ENCODE peak calls at places on chromosomes 12 and 14, in four cellular contexts. W, T, A and B are unnamed samples.

GRCh38 chr12:90058721-90059120 is 350.1 kb upstream of the ATP2B1 start:
- DNase-seq in T (no peak), W (no peak), A (no peak), B (no peak)

GRCh38 chr14:103542545-103543088 is 13.6 kb downstream of the TRMT61A start:
- DNase-seq in T (no peak), A (peak), W (no peak), B (no peak)

GRCh38 chr12:59839514-59839913 is 243.7 kb downstream of the SLC16A7 start:
- DNase-seq in W (no peak), T (no peak), A (no peak), B (no peak)

GRCh38 chr12:122374707-122375106 is 47.8 kb downstream of the CLIP1 start:
- DNase-seq in T (no peak), A (no peak), W (no peak), B (no peak)

GRCh38 chr12:103205906-103206305 is 248.4 kb downstream of the ASCL1 start:
- DNase-seq in T (no peak), W (no peak), A (no peak), B (no peak)

GRCh38 chr12:28780096-28780495 is 369.0 kb upstream of the FAR2 start:
- DNase-seq in W (no peak), A (no peak), T (no peak), B (no peak)

GRCh38 chr12:79691299-79692248 is 810 bp upstream of the PAWR start:
- DNase-seq in A (no peak), T (peak), W (no peak), B (no peak)

GRCh38 chr12:51362307-51362706 is 15.8 kb upstream of the CELA1 start:
- DNase-seq in A (no peak), W (no peak), T (no peak), B (no peak)

GRCh38 chr14:82724296-82724695 is 1190.6 kb upstream of the SEL1L start:
- DNase-seq in W (no peak), A (no peak), T (no peak), B (no peak)

GRCh38 chr12:5485471-5485870 is 53.6 kb downstream of the NTF3 start:
- DNase-seq in A (no peak), W (no peak), T (no peak), B (no peak)

GRCh38 chr12:88305491-88305890 is 163.4 kb downstream of the TMTC3 start:
- DNase-seq in A (no peak), W (no peak), T (no peak), B (no peak)

GRCh38 chr12:51028811-51029146 is 2.6 kb upstream of the SLC11A2 start:
- DNase-seq in A (peak), W (no peak), T (no peak), B (no peak)

GRCh38 chr14:93525691-93526451 is 95.1 kb downstream of the UNC79 start:
- DNase-seq in W (no peak), A (no peak), T (no peak), B (no peak)

GRCh38 chr12:16526693-16527092 is 79.3 kb downstream of the LMO3 start:
- DNase-seq in W (no peak), T (no peak), A (no peak), B (no peak)

GRCh38 chr12:94644622-94645021 is 5.7 kb downstream of the TMCC3 start:
- DNase-seq in A (no peak), W (no peak), T (no peak), B (no peak)

GRCh38 chr14:61434315-61434714 is 112.9 kb downstream of the PRKCH start:
- DNase-seq in A (no peak), T (no peak), W (no peak), B (no peak)

GRCh38 chr12:39103552-39104165 is 198.3 kb upstream of the CPNE8 start:
- DNase-seq in A (peak), W (peak), T (peak), B (peak)

GRCh38 chr14:97180304-97181200 is 383.4 kb downstream of the VRK1 start:
- DNase-seq in W (no peak), A (peak), T (no peak), B (no peak)

GRCh38 chr14:100132903-100133510 is 26.4 kb downstream of the DEGS2 start:
- DNase-seq in T (no peak), W (no peak), A (no peak), B (no peak)

GRCh38 chr12:34595749-34596733 is 573.7 kb downstream of the ALG10 start:
- DNase-seq in A (no peak), W (no peak), T (no peak), B (no peak)

GRCh38 chr12:1779783-1780182 is 40.6 kb upstream of the LRTM2 start:
- DNase-seq in W (no peak), A (no peak), T (no peak), B (no peak)

GRCh38 chr14:105881021-105881930 is 354.9 kb downstream of the TMEM121 start:
- DNase-seq in A (no peak), T (no peak), W (no peak), B (no peak)

GRCh38 chr14:83733670-83734069 is 1796.3 kb upstream of the FLRT2 start:
- DNase-seq in T (no peak), W (no peak), A (no peak), B (no peak)

GRCh38 chr12:47412837-47413236 is 293.0 kb downstream of the RPAP3 start:
- DNase-seq in T (no peak), A (no peak), W (no peak), B (no peak)

GRCh38 chr14:77111021-77111420 is 13.0 kb downstream of the CIPC start:
- DNase-seq in T (no peak), W (no peak), A (peak), B (no peak)

GRCh38 chr12:104455594-104456416 is 943 bp upstream of the CHST11 start:
- DNase-seq in W (no peak), T (no peak), A (no peak), B (no peak)

GRCh38 chr12:123269395-123269892 is 2.2 kb downstream of the CDK2AP1 start:
- DNase-seq in W (peak), T (peak), A (peak), B (peak)

GRCh38 chr12:87323369-87323768 is 705.8 kb downstream of the C12orf50 start:
- DNase-seq in T (no peak), W (no peak), A (no peak), B (no peak)

GRCh38 chr12:72075401-72075800 is 136.8 kb downstream of the TPH2 start:
- DNase-seq in W (no peak), T (no peak), A (no peak), B (no peak)

GRCh38 chr14:31292962-31293616 is 85.5 kb upstream of the HECTD1 start:
- DNase-seq in A (no peak), T (no peak), W (no peak), B (no peak)

GRCh38 chr14:72825486-72825885 is 68.4 kb downstream of the DPF3 start:
- DNase-seq in T (no peak), W (no peak), A (no peak), B (no peak)

GRCh38 chr14:35480119-35480769 is 53.7 kb upstream of the INSM2 start:
- DNase-seq in T (no peak), A (no peak), W (no peak), B (peak)

GRCh38 chr14:60222820-60223219 is 26.2 kb upstream of the PPM1A start:
- DNase-seq in T (no peak), A (no peak), W (no peak), B (no peak)

GRCh38 chr12:100187857-100188519 is 12.6 kb upstream of the ACTR6 start:
- DNase-seq in T (no peak), A (no peak), W (no peak), B (no peak)

GRCh38 chr12:47851303-47851952 is 31.7 kb upstream of the HDAC7 start:
- DNase-seq in W (no peak), A (no peak), T (no peak), B (no peak)

GRCh38 chr14:20986811-20987210 is 3.0 kb upstream of the METTL17 start:
- DNase-seq in W (no peak), T (no peak), A (no peak), B (no peak)

GRCh38 chr14:100874051-100874410 is 29.5 kb downstream of the RTL1 start:
- DNase-seq in A (no peak), W (no peak), T (no peak), B (no peak)

GRCh38 chr12:2415568-2415944 is 362.8 kb downstream of the CACNA1C start:
- DNase-seq in A (no peak), T (no peak), W (no peak), B (no peak)

GRCh38 chr14:93950948-93951668 is 24.0 kb downstream of the FAM181A start:
- DNase-seq in W (no peak), A (no peak), T (no peak), B (no peak)